ENCODE peak calls at places on chromosomes 13 and 19, in four cellular contexts. R is stimulated activated CD4-positive, alpha-beta T cell treated with anti-CD3 and anti-CD28 coated beads, Interleukin-1b, Interleukin-23, amount 100 ng/mL, for 24 hours; T is stomach; Z is activated CD4-positive, alpha-beta T cell treated with anti-CD3 and anti-CD28 coated beads, Interleukin-2, amount 50 U/mL, for 48 hours. W is an unnamed sample.

GRCh38 chr19:46618670-46619231 is 6.1 kb downstream of the PTGIR start:
- DNase-seq in R (no peak), T (peak), Z (no peak), W (no peak)

GRCh38 chr13:35690546-35690945 is 214.1 kb upstream of the MAB21L1 start:
- DNase-seq in R (no peak), T (no peak), Z (no peak), W (no peak)

GRCh38 chr19:57398868-57399267 is 9.2 kb downstream of the ZNF548 start:
- DNase-seq in R (no peak), T (no peak), Z (no peak), W (no peak)

GRCh38 chr19:41531438-41532311 is 44.3 kb upstream of the CEACAM21 start:
- DNase-seq in R (peak), T (peak), Z (peak), W (peak)

GRCh38 chr13:78593652-78594494 is 9.5 kb downstream of the POU4F1 start:
- DNase-seq in R (no peak), T (no peak), Z (no peak), W (no peak)

GRCh38 chr13:65154661-65155447 is 2075.3 kb downstream of the PCDH9 start:
- DNase-seq in R (no peak), T (no peak), Z (no peak), W (no peak)

GRCh38 chr19:45922281-45922680 is 7.7 kb upstream of the NANOS2 start:
- DNase-seq in R (no peak), T (no peak), Z (no peak), W (no peak)

GRCh38 chr13:102863590-102863989 is 17.8 kb downstream of the ERCC5 start:
- DNase-seq in R (no peak), T (no peak), Z (no peak), W (no peak)

GRCh38 chr19:29749450-29749849 is 34.4 kb upstream of the C19orf12 start:
- DNase-seq in R (no peak), T (no peak), Z (no peak), W (no peak)

GRCh38 chr19:43406297-43406696 is 8.4 kb upstream of the TEX101 start:
- DNase-seq in R (no peak), T (no peak), Z (no peak), W (no peak)

GRCh38 chr13:46317120-46317519 is 69.9 kb downstream of the RUBCNL start:
- DNase-seq in R (no peak), T (no peak), Z (no peak), W (no peak)

GRCh38 chr19:39307233-39307821 is 11.1 kb downstream of the IFNL1 start:
- DNase-seq in R (no peak), T (peak), Z (no peak), W (peak)

GRCh38 chr19:335486-336066 is 9.0 kb downstream of the MIER2 start:
- DNase-seq in R (no peak), T (no peak), Z (no peak), W (no peak)

GRCh38 chr19:33418871-33419762 is 45.6 kb downstream of the CEBPG start:
- DNase-seq in R (no peak), T (no peak), Z (no peak), W (no peak)

GRCh38 chr13:97339019-97339988 is 94.7 kb upstream of the RAP2A start:
- DNase-seq in R (no peak), T (peak), Z (no peak), W (no peak)

GRCh38 chr13:112859817-112860190 is 109.2 kb upstream of the MCF2L start:
- DNase-seq in R (no peak), T (no peak), Z (no peak), W (peak)

GRCh38 chr19:4502282-4503223 is 15.7 kb downstream of the PLIN4 start:
- DNase-seq in R (no peak), T (no peak), Z (no peak), W (no peak)

GRCh38 chr19:14450876-14451275 is 17.8 kb downstream of the PKN1 start:
- DNase-seq in R (no peak), T (no peak), Z (no peak), W (no peak)

GRCh38 chr19:16795731-16796130 is 33.5 kb upstream of the SIN3B start:
- DNase-seq in R (no peak), T (no peak), Z (no peak), W (no peak)

GRCh38 chr19:11027381-11027780 is 61.9 kb upstream of the LDLR start:
- DNase-seq in R (no peak), T (no peak), Z (no peak), W (no peak)

GRCh38 chr13:39159393-39159792 is 121.1 kb downstream of the NHLRC3 start:
- DNase-seq in R (no peak), T (no peak), Z (peak), W (no peak)

GRCh38 chr13:99386911-99387788 is 80.0 kb upstream of the GPR183 start:
- DNase-seq in R (peak), T (peak), Z (peak), W (peak)

GRCh38 chr19:10961073-10961762 is 388 bp downstream of the SMARCA4 start:
- DNase-seq in R (no peak), T (peak), Z (peak), W (no peak)

GRCh38 chr13:80802946-80803345 is 462.0 kb upstream of the SPRY2 start:
- DNase-seq in R (no peak), T (no peak), Z (no peak), W (no peak)

GRCh38 chr13:89514534-89515312 is 1832.8 kb upstream of the MIR17HG start:
- DNase-seq in R (no peak), T (no peak), Z (no peak), W (no peak)